ENCODE peak calls at places on chromosome 3, in six cellular contexts. O is Panc1, N is transverse colon, Y is sigmoid colon, Q is MM.1S, X is progenitor cell of endocrine pancreas. H is an unnamed sample.

GRCh38 chr3:24529210-24529609 is 34.6 kb upstream of the THRB start:
- DNase-seq in O (no peak), N (no peak), Y (no peak), Q (no peak), X (no peak), H (no peak)

GRCh38 chr3:134559591-134559990 is 73.7 kb downstream of the CEP63 start:
- DNase-seq in O (no peak), N (no peak), Y (no peak), Q (no peak), X (no peak), H (no peak)

GRCh38 chr3:2061360-2061759 is 37.3 kb upstream of the CNTN4 start:
- DNase-seq in O (no peak), N (no peak), Y (no peak), Q (no peak), X (no peak), H (no peak)

GRCh38 chr3:88408935-88409334 is 259.2 kb downstream of the C3orf38 start:
- DNase-seq in O (no peak), N (no peak), Y (no peak), Q (no peak), X (no peak), H (no peak)

GRCh38 chr3:177443469-177443868 is 246.2 kb upstream of the TBL1XR1 start:
- DNase-seq in O (peak; percentile 25), N (no peak), Y (no peak), Q (no peak), X (no peak), H (no peak)

GRCh38 chr3:18071833-18072232 is 329.4 kb upstream of the TBC1D5 start:
- DNase-seq in O (no peak), N (no peak), Y (no peak), Q (no peak), X (no peak), H (no peak)

GRCh38 chr3:130905551-130905950 is 11.7 kb downstream of the ATP2C1 start:
- DNase-seq in O (no peak), N (no peak), Y (no peak), Q (no peak), X (no peak), H (peak; percentile 73)

GRCh38 chr3:13879102-13879945 is 547 bp downstream of the WNT7A start:
- DNase-seq in O (no peak), N (no peak), Y (no peak), Q (no peak), X (no peak), H (no peak)

GRCh38 chr3:185042357-185042756 is 110.5 kb downstream of the C3orf70 start:
- DNase-seq in O (no peak), N (no peak), Y (no peak), Q (no peak), X (no peak), H (no peak)

GRCh38 chr3:129173725-129174124 is 10.0 kb downstream of the CNBP start:
- DNase-seq in O (no peak), N (no peak), Y (no peak), Q (no peak), X (no peak), H (no peak)

GRCh38 chr3:129180461-129180860 is 3.2 kb downstream of the CNBP start:
- DNase-seq in O (no peak), N (no peak), Y (no peak), Q (no peak), X (no peak), H (no peak)

GRCh38 chr3:129181834-129182233 is 1.9 kb downstream of the CNBP start:
- DNase-seq in O (no peak), N (no peak), Y (no peak), Q (no peak), X (no peak), H (no peak)

GRCh38 chr3:129173206-129173605 is 10.5 kb downstream of the CNBP start:
- DNase-seq in O (no peak), N (no peak), Y (no peak), Q (no peak), X (no peak), H (no peak)

DNA sequence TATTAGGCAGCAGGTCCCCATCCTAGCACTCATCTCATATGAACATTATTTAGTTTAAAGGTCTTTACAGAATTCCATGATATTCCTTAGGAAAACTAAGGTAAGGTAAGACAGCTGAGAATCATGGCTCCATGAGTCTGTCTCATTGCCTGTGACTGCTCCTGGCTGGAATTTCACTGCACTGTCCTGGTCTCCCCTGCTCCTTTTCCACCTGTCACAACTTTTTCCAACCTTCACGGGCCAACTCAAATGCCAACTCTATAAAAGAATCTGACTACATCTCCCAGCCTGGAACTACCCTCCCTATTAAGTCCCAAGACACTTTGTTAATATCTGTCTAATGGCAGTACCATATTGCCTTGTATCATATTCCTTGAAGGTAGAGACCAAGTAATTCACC is 7.6 kb downstream of the CNBP start:
- DNase-seq in O (no peak), N (no peak), Y (no peak), Q (no peak), X (no peak), H (no peak)
- TF ChIP-seq CTCF in O (no peak), N (no peak), Y (no peak), Q (no peak), X (no peak), H (no peak)

GRCh38 chr3:122299872-122300460 is 25.1 kb upstream of the CSTA start:
- DNase-seq in O (peak; percentile 5), N (no peak), Y (no peak), Q (peak; percentile 53), X (no peak), H (no peak)

GRCh38 chr3:122299222-122299621 is 25.8 kb upstream of the CSTA start:
- DNase-seq in O (no peak), N (no peak), Y (no peak), Q (no peak), X (no peak), H (no peak)

GRCh38 chr3:122301063-122301462 is 24.0 kb upstream of the CSTA start:
- DNase-seq in O (no peak), N (no peak), Y (no peak), Q (no peak), X (no peak), H (no peak)

GRCh38 chr3:122295286-122295685 is 29.8 kb upstream of the CSTA start:
- DNase-seq in O (no peak), N (no peak), Y (no peak), Q (peak; percentile 42), X (no peak), H (no peak)

DNA sequence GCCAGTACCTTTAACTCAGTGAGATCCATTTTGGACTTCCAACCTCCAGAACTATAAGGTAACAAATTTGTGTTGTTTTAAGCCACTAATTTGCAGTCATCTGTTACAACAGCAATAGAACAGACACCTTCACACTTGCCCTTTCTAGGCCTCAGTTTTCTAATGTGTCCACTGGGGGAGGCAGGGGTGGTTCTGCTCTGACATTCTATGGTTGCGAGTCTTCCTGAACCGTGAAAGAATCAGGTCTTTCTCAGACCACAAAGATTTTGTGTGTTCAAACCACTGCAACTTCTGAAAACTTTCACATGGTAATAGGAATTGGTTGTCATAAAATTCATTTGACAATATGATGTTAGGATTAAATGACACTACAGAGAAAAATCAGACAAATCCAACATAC is 26.8 kb upstream of the CSTA start:
- DNase-seq in O (no peak), N (no peak), Y (no peak), Q (no peak), X (no peak), H (no peak)
- TF ChIP-seq CTCF in O (no peak), N (no peak), Y (no peak), Q (no peak), X (no peak), H (no peak)

GRCh38 chr3:69542265-69543079 is 156.6 kb upstream of the FRMD4B start:
- DNase-seq in O (no peak), N (no peak), Y (no peak), Q (no peak), X (peak; percentile 44), H (no peak)
- TF ChIP-seq CTCF in O (no peak), N (no peak), Y (no peak), Q (no peak), X (no peak), H (no peak)

GRCh38 chr3:175956964-175957363 is 1097.8 kb downstream of the NAALADL2 start:
- DNase-seq in O (no peak), N (no peak), Y (no peak), Q (no peak), X (no peak), H (peak; percentile 51)
- TF ChIP-seq CTCF in O (peak; percentile 21), N (peak; percentile 5), Y (no peak), Q (peak; percentile 14), X (peak; percentile 28), H (peak; percentile 31)

H was measured in LNCaP clone FGC.